ENCODE peak calls at places on chromosomes 2 and 18, in five cellular contexts. F is SK-N-SH, K is K562, B is HCT116, X is GM12878. L is an unnamed sample.
A peak's percentile ranks its signal among the peaks of the same experiment; 100 is the strongest.

GRCh38 chr2:172204762-172205161 is 102.1 kb upstream of the DLX2 start:
- DNase-seq in F (no peak), K (no peak), B (no peak), X (no peak), L (no peak)

GRCh38 chr2:240922982-240923537 is 16.9 kb downstream of the CROCC2 start:
- DNase-seq in F (peak; percentile 39), K (no peak), B (no peak), X (no peak), L (no peak)

GRCh38 chr2:219073413-219074129 is 12.8 kb upstream of the IHH start:
- DNase-seq in F (peak; percentile 68), K (peak; percentile 43), B (peak; percentile 55), X (no peak), L (peak; percentile 80)

GRCh38 chr2:188028739-188029138 is 262.9 kb upstream of the GULP1 start:
- DNase-seq in F (no peak), K (no peak), B (no peak), X (no peak), L (no peak)

GRCh38 chr2:241659150-241659739 is 21.8 kb downstream of the ATG4B start:
- DNase-seq in F (peak; percentile 72), K (no peak), B (no peak), X (no peak), L (peak; percentile 78)

GRCh38 chr2:193868833-193869232 is 1674.1 kb upstream of the TMEFF2 start:
- DNase-seq in F (no peak), K (no peak), B (no peak), X (no peak), L (no peak)

GRCh38 chr2:204900910-204901309 is 355.6 kb downstream of the PARD3B start:
- DNase-seq in F (no peak), K (no peak), B (no peak), X (no peak), L (peak; percentile 55)

GRCh38 chr18:11689972-11690570 is 1.0 kb downstream of the GNAL start:
- DNase-seq in F (no peak), K (no peak), B (no peak), X (no peak), L (no peak)

GRCh38 chr18:63869374-63869773 is 18.1 kb upstream of the SERPINB2 start:
- DNase-seq in F (no peak), K (no peak), B (no peak), X (no peak), L (no peak)

GRCh38 chr2:240615830-240616547 is 9.3 kb upstream of the GPR35 start:
- DNase-seq in F (peak; percentile 59), K (no peak), B (no peak), X (no peak), L (no peak)

GRCh38 chr2:105399207-105399861 is 483 bp upstream of the FHL2 start:
- DNase-seq in F (no peak), K (no peak), B (no peak), X (no peak), L (no peak)

GRCh38 chr2:54083440-54083839 is 32.0 kb upstream of the ACYP2 start:
- DNase-seq in F (no peak), K (no peak), B (no peak), X (no peak), L (no peak)

GRCh38 chr2:234133004-234133403 is 82.5 kb downstream of the SPP2 start:
- DNase-seq in F (no peak), K (no peak), B (no peak), X (no peak), L (no peak)

GRCh38 chr2:180416553-180417113 is 409.5 kb upstream of the CWC22 start:
- DNase-seq in F (no peak), K (no peak), B (no peak), X (no peak), L (no peak)

GRCh38 chr2:158845869-158846268 is 50.8 kb downstream of the DAPL1 start:
- DNase-seq in F (peak; percentile 30), K (no peak), B (no peak), X (no peak), L (no peak)

GRCh38 chr2:195555971-195556370 is 101.1 kb upstream of the SLC39A10 start:
- DNase-seq in F (no peak), K (no peak), B (no peak), X (no peak), L (peak; percentile 11)

GRCh38 chr2:239168575-239168974 is 232.2 kb downstream of the HDAC4 start:
- DNase-seq in F (no peak), K (no peak), B (no peak), X (no peak), L (no peak)

GRCh38 chr2:218569038-218569431 is 396 bp downstream of the CNOT9 start:
- DNase-seq in F (peak; percentile 55), K (no peak), B (peak; percentile 23), X (no peak), L (peak; percentile 73)

GRCh38 chr18:52670903-52671302 is 330.9 kb downstream of the DCC start:
- DNase-seq in F (peak; percentile 37), K (no peak), B (no peak), X (no peak), L (peak; percentile 4)

GRCh38 chr18:73979742-73980141 is 167.9 kb downstream of the FBXO15 start:
- DNase-seq in F (no peak), K (no peak), B (no peak), X (no peak), L (no peak)

GRCh38 chr18:25097119-25098114 is 254.5 kb downstream of the ZNF521 start:
- DNase-seq in F (no peak), K (no peak), B (no peak), X (no peak), L (no peak)

GRCh38 chr18:31176531-31176930 is 13.9 kb upstream of the DSC1 start:
- DNase-seq in F (no peak), K (no peak), B (no peak), X (no peak), L (no peak)

GRCh38 chr2:45748239-45748638 is 96.8 kb downstream of the PRKCE start:
- DNase-seq in F (peak; percentile 51), K (no peak), B (no peak), X (no peak), L (no peak)

GRCh38 chr2:143229952-143230351 is 100.7 kb downstream of the ARHGAP15 start:
- DNase-seq in F (no peak), K (no peak), B (no peak), X (no peak), L (no peak)

GRCh38 chr2:86336350-86337234 is 834 bp downstream of the REEP1 start:
- DNase-seq in F (no peak), K (no peak), B (no peak), X (no peak), L (no peak)

GRCh38 chr2:112276954-112277353 is 1.6 kb downstream of the ZC3H6 start:
- DNase-seq in F (no peak), K (no peak), B (no peak), X (no peak), L (no peak)

GRCh38 chr2:74119324-74119723 is 28.4 kb downstream of the BOLA3 start:
- DNase-seq in F (no peak), K (no peak), B (no peak), X (no peak), L (no peak)

GRCh38 chr2:176491172-176491904 is 222.1 kb downstream of the MTX2 start:
- DNase-seq in F (peak; percentile 29), K (peak; percentile 71), B (no peak), X (peak; percentile 67), L (no peak)

GRCh38 chr2:226132632-226133215 is 666.9 kb downstream of the IRS1 start:
- DNase-seq in F (no peak), K (no peak), B (no peak), X (no peak), L (no peak)

GRCh38 chr2:45342-46130 is 769 bp downstream of the FAM110C start:
- DNase-seq in F (peak; percentile 30), K (no peak), B (no peak), X (no peak), L (no peak)

GRCh38 chr2:8327371-8328100 is 354.3 kb upstream of the ID2 start:
- DNase-seq in F (no peak), K (no peak), B (no peak), X (no peak), L (no peak)

GRCh38 chr2:8320305-8320704 is 361.6 kb upstream of the ID2 start:
- DNase-seq in F (no peak), K (no peak), B (no peak), X (no peak), L (no peak)

GRCh38 chr2:8319219-8319618 is 362.6 kb upstream of the ID2 start:
- DNase-seq in F (no peak), K (no peak), B (no peak), X (no peak), L (no peak)

GRCh38 chr2:8328189-8328588 is 353.7 kb upstream of the ID2 start:
- DNase-seq in F (no peak), K (no peak), B (no peak), X (no peak), L (no peak)

GRCh38 chr2:8324164-8324848 is 357.6 kb upstream of the ID2 start:
- DNase-seq in F (no peak), K (peak; percentile 43), B (no peak), X (no peak), L (no peak)
- TF ChIP-seq ZBTB33 in F (no peak), K (no peak), B (no peak), X (no peak), L (no peak)

GRCh38 chr2:235639387-235639786 is 145.5 kb downstream of the AGAP1 start:
- DNase-seq in F (peak; percentile 73), K (no peak), B (no peak), X (no peak), L (no peak)
- TF ChIP-seq ZBTB33 in F (no peak), K (no peak), B (no peak), X (no peak), L (no peak)

GRCh38 chr2:221203846-221204245 is 368.3 kb downstream of the EPHA4 start:
- DNase-seq in F (no peak), K (no peak), B (no peak), X (no peak), L (no peak)

GRCh38 chr2:221204699-221205098 is 367.4 kb downstream of the EPHA4 start:
- DNase-seq in F (no peak), K (no peak), B (no peak), X (no peak), L (no peak)

GRCh38 chr2:221202431-221202830 is 369.7 kb downstream of the EPHA4 start:
- DNase-seq in F (no peak), K (no peak), B (no peak), X (no peak), L (no peak)

GRCh38 chr2:221203138-221203537 is 369.0 kb downstream of the EPHA4 start:
- DNase-seq in F (no peak), K (no peak), B (no peak), X (peak; percentile 20), L (no peak)

DNA sequence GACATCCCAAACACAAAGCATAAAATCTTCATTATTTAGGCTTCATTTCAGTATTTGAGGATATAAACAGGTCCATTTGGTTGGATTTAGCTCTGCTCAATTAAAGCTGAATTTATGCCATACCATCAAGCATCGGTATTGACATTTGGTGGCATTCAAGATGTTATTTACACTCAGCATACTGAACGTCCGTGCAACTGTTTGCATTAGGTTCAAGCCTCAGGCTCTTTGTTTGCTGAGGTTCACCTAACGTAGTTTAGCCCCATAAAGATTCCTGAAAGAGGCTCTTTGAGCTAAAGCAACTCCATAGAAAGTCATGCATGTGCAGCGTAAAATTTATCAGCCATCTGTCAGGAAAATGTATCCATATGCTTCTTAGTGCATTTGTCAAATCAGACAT is 367.0 kb downstream of the EPHA4 start:
- DNase-seq in F (no peak), K (no peak), B (no peak), X (no peak), L (peak; percentile 10)
- TF ChIP-seq ZBTB33 in F (no peak), K (no peak), B (no peak), X (no peak), L (no peak)

GRCh38 chr2:238155761-238156694 is 2.7 kb upstream of the ERFE start:
- DNase-seq in F (no peak), K (no peak), B (no peak), X (no peak), L (no peak)
- TF ChIP-seq ZBTB33 in F (no peak), K (no peak), B (no peak), X (no peak), L (no peak)

L was measured in HepG2.